ENCODE peak calls at places on chromosome 3, in nine cellular contexts. E, Q, A, N, H, D, Y, X and J are unnamed samples.

GRCh38 chr3:6577584-6577983 is 283.3 kb upstream of the GRM7 start:
- DNase-seq in E (no peak), Q (no peak), A (no peak), N (no peak), H (no peak), D (no peak), Y (no peak), X (no peak), J (no peak)

GRCh38 chr3:174540081-174540480 is 319.1 kb upstream of the NAALADL2 start:
- DNase-seq in E (no peak), Q (no peak), A (no peak), N (no peak), H (no peak), D (no peak), Y (peak), X (no peak), J (no peak)

GRCh38 chr3:73868688-73869315 is 244.1 kb upstream of the PDZRN3 start:
- DNase-seq in E (peak), Q (no peak), A (no peak), N (no peak), H (peak), D (no peak), Y (peak), X (peak), J (no peak)

GRCh38 chr3:25548836-25549235 is 115.9 kb downstream of the TOP2B start:
- DNase-seq in E (no peak), Q (no peak), A (no peak), N (no peak), H (peak), D (no peak), Y (no peak), X (no peak), J (no peak)

GRCh38 chr3:67875338-67875737 is 220.9 kb upstream of the SUCLG2 start:
- DNase-seq in E (peak), Q (no peak), A (no peak), N (no peak), H (peak), D (no peak), Y (no peak), X (no peak), J (no peak)

GRCh38 chr3:40468018-40468417 is 8.9 kb upstream of the ZNF619 start:
- DNase-seq in E (no peak), Q (no peak), A (no peak), N (no peak), H (no peak), D (no peak), Y (no peak), X (no peak), J (no peak)

GRCh38 chr3:11499144-11499543 is 144.6 kb downstream of the VGLL4 start:
- DNase-seq in E (no peak), Q (no peak), A (no peak), N (no peak), H (peak), D (no peak), Y (no peak), X (no peak), J (no peak)

GRCh38 chr3:48709051-48709461 is 8.0 kb downstream of the IP6K2 start:
- DNase-seq in E (no peak), Q (no peak), A (no peak), N (no peak), H (no peak), D (no peak), Y (no peak), X (no peak), J (no peak)

GRCh38 chr3:189799366-189799765 is 168.2 kb downstream of the TP63 start:
- DNase-seq in E (no peak), Q (no peak), A (no peak), N (no peak), H (peak), D (no peak), Y (no peak), X (no peak), J (no peak)

GRCh38 chr3:143222505-143222904 is 102.9 kb downstream of the CHST2 start:
- DNase-seq in E (no peak), Q (no peak), A (no peak), N (no peak), H (no peak), D (no peak), Y (no peak), X (peak), J (no peak)

GRCh38 chr3:16768956-16769355 is 115.8 kb upstream of the PLCL2 start:
- DNase-seq in E (no peak), Q (no peak), A (no peak), N (no peak), H (no peak), D (no peak), Y (no peak), X (peak), J (no peak)

GRCh38 chr3:143428351-143428750 is 308.8 kb downstream of the CHST2 start:
- DNase-seq in E (no peak), Q (no peak), A (no peak), N (no peak), H (no peak), D (no peak), Y (no peak), X (no peak), J (no peak)

GRCh38 chr3:159859424-159859823 is 129.2 kb upstream of the IL12A start:
- DNase-seq in E (no peak), Q (no peak), A (no peak), N (no peak), H (no peak), D (no peak), Y (no peak), X (no peak), J (no peak)